ENCODE peak calls at places on chromosomes 16 and 17, in four cellular contexts. One of them, this sample, is unnamed.

GRCh38 chr16:53753431-53753830 is 49.5 kb downstream of the FTO start:
- DNase-seq in cardiac fibroblast: no peak
- DNase-seq in AG04450: no peak
- DNase-seq in colonic mucosa: no peak
- DNase-seq in this sample: no peak

GRCh38 chr17:6671431-6671830 is 19.9 kb downstream of the C17orf100 start:
- DNase-seq in cardiac fibroblast: no peak
- DNase-seq in AG04450: no peak
- DNase-seq in colonic mucosa: no peak
- DNase-seq in this sample: no peak

GRCh38 chr17:48997827-48998556 is 807 bp downstream of the IGF2BP1 start:
- DNase-seq in cardiac fibroblast: no peak
- DNase-seq in AG04450: no peak
- DNase-seq in colonic mucosa: no peak
- DNase-seq in this sample: no peak

GRCh38 chr16:68776821-68777485 is 39.9 kb downstream of the CDH1 start:
- DNase-seq in cardiac fibroblast: no peak
- DNase-seq in AG04450: no peak
- DNase-seq in colonic mucosa: no peak
- DNase-seq in this sample: peak

GRCh38 chr17:48500435-48501426 is 30.1 kb downstream of the HOXB1 start:
- DNase-seq in cardiac fibroblast: peak
- DNase-seq in AG04450: no peak
- DNase-seq in colonic mucosa: no peak
- DNase-seq in this sample: peak

GRCh38 chr17:45103269-45103795 is 29.0 kb downstream of the PLCD3 start:
- DNase-seq in cardiac fibroblast: no peak
- DNase-seq in AG04450: no peak
- DNase-seq in colonic mucosa: no peak
- DNase-seq in this sample: no peak

GRCh38 chr17:61554209-61554608 is 36.8 kb downstream of the NACA2 start:
- DNase-seq in cardiac fibroblast: no peak
- DNase-seq in AG04450: no peak
- DNase-seq in colonic mucosa: no peak
- DNase-seq in this sample: no peak

GRCh38 chr16:11615756-11616447 is 29.2 kb upstream of the LITAF start:
- DNase-seq in cardiac fibroblast: no peak
- DNase-seq in AG04450: no peak
- DNase-seq in colonic mucosa: no peak
- DNase-seq in this sample: peak

GRCh38 chr16:24381470-24382118 is 125.5 kb downstream of the CACNG3 start:
- DNase-seq in cardiac fibroblast: no peak
- DNase-seq in AG04450: no peak
- DNase-seq in colonic mucosa: no peak
- DNase-seq in this sample: no peak

GRCh38 chr16:68629315-68629900 is 15.7 kb upstream of the CDH3 start:
- DNase-seq in cardiac fibroblast: no peak
- DNase-seq in AG04450: no peak
- DNase-seq in colonic mucosa: no peak
- DNase-seq in this sample: no peak

GRCh38 chr16:84194470-84195200 is 3.7 kb downstream of the ADAD2 start:
- DNase-seq in cardiac fibroblast: no peak
- DNase-seq in AG04450: no peak
- DNase-seq in colonic mucosa: no peak
- DNase-seq in this sample: no peak

GRCh38 chr17:19407601-19408380 is 3.2 kb upstream of the RNF112 start:
- DNase-seq in cardiac fibroblast: no peak
- DNase-seq in AG04450: no peak
- DNase-seq in colonic mucosa: no peak
- DNase-seq in this sample: no peak

GRCh38 chr16:85477801-85478363 is 135.2 kb upstream of the GSE1 start:
- DNase-seq in cardiac fibroblast: peak
- DNase-seq in AG04450: no peak
- DNase-seq in colonic mucosa: no peak
- DNase-seq in this sample: peak

GRCh38 chr16:89476379-89476778 is 14.0 kb downstream of the ANKRD11 start:
- DNase-seq in cardiac fibroblast: no peak
- DNase-seq in AG04450: no peak
- DNase-seq in colonic mucosa: no peak
- DNase-seq in this sample: no peak

GRCh38 chr16:58451945-58452401 is 48.0 kb upstream of the NDRG4 start:
- DNase-seq in cardiac fibroblast: peak
- DNase-seq in AG04450: no peak
- DNase-seq in colonic mucosa: no peak
- DNase-seq in this sample: peak

GRCh38 chr17:5825717-5826330 is 241.5 kb upstream of the NLRP1 start:
- DNase-seq in cardiac fibroblast: peak
- DNase-seq in AG04450: peak
- DNase-seq in colonic mucosa: no peak
- DNase-seq in this sample: peak

GRCh38 chr17:9208381-9208780 is 187.1 kb downstream of the NTN1 start:
- DNase-seq in cardiac fibroblast: no peak
- DNase-seq in AG04450: no peak
- DNase-seq in colonic mucosa: no peak
- DNase-seq in this sample: no peak

GRCh38 chr16:31429314-31429713 is 1.2 kb upstream of the COX6A2 start:
- DNase-seq in cardiac fibroblast: no peak
- DNase-seq in AG04450: no peak
- DNase-seq in colonic mucosa: no peak
- DNase-seq in this sample: no peak

GRCh38 chr17:73500414-73500999 is 143.7 kb downstream of the SDK2 start:
- DNase-seq in cardiac fibroblast: no peak
- DNase-seq in AG04450: no peak
- DNase-seq in colonic mucosa: no peak
- DNase-seq in this sample: no peak

GRCh38 chr17:51461578-51462004 is 201.2 kb downstream of the UTP18 start:
- DNase-seq in cardiac fibroblast: peak
- DNase-seq in AG04450: peak
- DNase-seq in colonic mucosa: peak
- DNase-seq in this sample: no peak

GRCh38 chr16:67181346-67181745 is 2.4 kb downstream of the MATCAP1 start:
- DNase-seq in cardiac fibroblast: peak
- DNase-seq in AG04450: peak
- DNase-seq in colonic mucosa: no peak
- DNase-seq in this sample: peak

GRCh38 chr17:2797632-2798031 is 1.4 kb downstream of the RAP1GAP2 start:
- DNase-seq in cardiac fibroblast: no peak
- DNase-seq in AG04450: no peak
- DNase-seq in colonic mucosa: peak
- DNase-seq in this sample: no peak

GRCh38 chr17:41717408-41718286 is 5.5 kb downstream of the GAST start:
- DNase-seq in cardiac fibroblast: peak
- DNase-seq in AG04450: no peak
- DNase-seq in colonic mucosa: no peak
- DNase-seq in this sample: no peak

GRCh38 chr17:12007466-12007865 is 10.2 kb upstream of the ZNF18 start:
- DNase-seq in cardiac fibroblast: no peak
- DNase-seq in AG04450: no peak
- DNase-seq in colonic mucosa: no peak
- DNase-seq in this sample: no peak

GRCh38 chr16:89292443-89293078 is 75.1 kb downstream of the ZNF778 start:
- DNase-seq in cardiac fibroblast: no peak
- DNase-seq in AG04450: no peak
- DNase-seq in colonic mucosa: no peak
- DNase-seq in this sample: no peak

GRCh38 chr16:87183647-87184046 is 133.5 kb downstream of the C16orf95 start:
- DNase-seq in cardiac fibroblast: no peak
- DNase-seq in AG04450: no peak
- DNase-seq in colonic mucosa: no peak
- DNase-seq in this sample: no peak

GRCh38 chr16:87186876-87187533 is 130.2 kb downstream of the C16orf95 start:
- DNase-seq in cardiac fibroblast: no peak
- DNase-seq in AG04450: no peak
- DNase-seq in colonic mucosa: no peak
- DNase-seq in this sample: no peak

GRCh38 chr16:87186440-87186839 is 130.8 kb downstream of the C16orf95 start:
- DNase-seq in cardiac fibroblast: no peak
- DNase-seq in AG04450: no peak
- DNase-seq in colonic mucosa: no peak
- DNase-seq in this sample: peak

GRCh38 chr16:87185983-87186382 is 131.2 kb downstream of the C16orf95 start:
- DNase-seq in cardiac fibroblast: no peak
- DNase-seq in AG04450: no peak
- DNase-seq in colonic mucosa: no peak
- DNase-seq in this sample: no peak

GRCh38 chr16:87185313-87185712 is 131.9 kb downstream of the C16orf95 start:
- DNase-seq in cardiac fibroblast: no peak
- DNase-seq in AG04450: no peak
- DNase-seq in colonic mucosa: no peak
- DNase-seq in this sample: no peak
- TF ChIP-seq CTCF in cardiac fibroblast: no peak
- TF ChIP-seq CTCF in AG04450: peak
- TF ChIP-seq CTCF in colonic mucosa: no peak
- TF ChIP-seq CTCF in this sample: no peak

DNA sequence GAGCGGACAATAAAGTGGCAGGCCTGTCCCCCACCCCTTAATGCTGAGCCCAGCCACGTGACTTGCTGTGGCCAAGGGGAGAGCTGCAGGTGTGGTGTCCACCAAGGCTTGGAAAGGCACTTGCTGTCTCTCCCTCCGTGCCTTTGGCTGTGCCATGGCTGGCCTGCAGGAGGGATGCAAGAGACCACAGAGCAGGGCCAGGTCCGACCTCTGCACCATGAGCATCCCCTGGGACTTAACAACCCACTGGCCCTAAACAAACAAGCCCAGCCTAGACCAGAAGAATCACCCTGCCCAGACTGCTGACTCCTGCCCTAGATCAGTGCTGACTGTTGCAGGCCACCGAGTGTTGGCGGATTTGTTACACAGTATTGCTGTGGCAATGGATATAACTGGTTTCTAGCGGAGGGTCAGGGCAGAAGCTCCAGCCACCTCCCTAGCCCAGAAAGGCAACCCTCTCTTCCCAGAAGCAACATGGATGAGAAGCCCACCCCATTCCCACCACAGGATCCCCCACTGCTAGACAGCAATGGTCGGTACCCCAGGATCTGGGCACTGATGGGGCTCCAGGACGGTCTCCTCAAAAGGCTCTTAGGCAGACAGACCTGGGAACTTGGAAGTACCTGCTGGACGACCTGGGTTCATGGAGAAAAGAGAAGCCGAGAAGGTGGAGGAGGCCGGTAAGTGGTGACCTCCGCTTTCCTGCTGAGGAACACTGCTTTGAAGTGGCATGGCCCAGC is 96.8 kb downstream of the TBC1D16 start:
- DNase-seq in cardiac fibroblast: no peak
- DNase-seq in AG04450: no peak
- DNase-seq in colonic mucosa: no peak
- DNase-seq in this sample: no peak
- TF ChIP-seq CTCF in cardiac fibroblast: no peak
- TF ChIP-seq CTCF in AG04450: no peak
- TF ChIP-seq CTCF in colonic mucosa: no peak
- TF ChIP-seq CTCF in this sample: no peak

GRCh38 chr17:36602030-36602737 is 801 bp downstream of the MRM1 start:
- DNase-seq in cardiac fibroblast: peak
- DNase-seq in AG04450: no peak
- DNase-seq in colonic mucosa: peak
- DNase-seq in this sample: no peak
- TF ChIP-seq CTCF in cardiac fibroblast: no peak
- TF ChIP-seq CTCF in AG04450: no peak
- TF ChIP-seq CTCF in colonic mucosa: no peak
- TF ChIP-seq CTCF in this sample: no peak

GRCh38 chr17:1693339-1693738 is 8.7 kb upstream of the PRPF8 start:
- DNase-seq in cardiac fibroblast: peak
- DNase-seq in AG04450: no peak
- DNase-seq in colonic mucosa: no peak
- DNase-seq in this sample: no peak
- TF ChIP-seq CTCF in cardiac fibroblast: no peak
- TF ChIP-seq CTCF in AG04450: no peak
- TF ChIP-seq CTCF in colonic mucosa: no peak
- TF ChIP-seq CTCF in this sample: no peak

GRCh38 chr16:1450218-1450617 is 5.9 kb upstream of the CCDC154 start:
- DNase-seq in cardiac fibroblast: no peak
- DNase-seq in AG04450: no peak
- DNase-seq in colonic mucosa: no peak
- DNase-seq in this sample: no peak
- TF ChIP-seq CTCF in cardiac fibroblast: no peak
- TF ChIP-seq CTCF in AG04450: no peak
- TF ChIP-seq CTCF in colonic mucosa: no peak
- TF ChIP-seq CTCF in this sample: no peak

This sample was measured in astrocyte.